ENCODE peak calls at places on chromosomes 11 and 22, in nine cellular contexts. F is stimulated activated CD8-positive, alpha-beta memory T cell treated with anti-CD3 and anti-CD28 coated beads, Interleukin-2, amount 100 ng/mL, for 1 hour; Z is astrocyte of the cerebellum; A is nephron progenitor cell; K is activated CD4-positive, alpha-beta T cell treated with anti-CD3 and anti-CD28 coated beads, Interleukin-2, amount 50 U/mL, for 48 hours; Q is EL; H is CD4-positive, alpha-beta T cell; P is endothelial cell; M is Right ventricle myocardium superior. Y is an unnamed sample.

GRCh38 chr11:68643576-68643975 is 40.8 kb upstream of the GAL start:
- DNase-seq in F (no peak), P (no peak), A (no peak), K (no peak), Z (no peak), M (peak; percentile 26), H (no peak), Q (no peak), Y (no peak)

GRCh38 chr22:50506611-50507420 is 686 bp downstream of the LMF2 start:
- DNase-seq in F (no peak), M (peak; percentile 67), Z (no peak), P (no peak), Q (no peak), K (peak; percentile 27), A (no peak), H (no peak), Y (no peak)

GRCh38 chr22:23221351-23221804 is 41.1 kb downstream of the BCR start:
- DNase-seq in K (no peak), Z (no peak), P (no peak), H (no peak), Q (no peak), F (no peak), A (no peak), M (no peak), Y (no peak)

GRCh38 chr11:65078151-65078550 is 5.7 kb downstream of the CDCA5 start:
- DNase-seq in K (peak; percentile 76), P (peak; percentile 65), F (peak; percentile 32), Q (peak; percentile 29), H (peak; percentile 71), Z (no peak), A (peak; percentile 66), M (peak; percentile 60), Y (no peak)

GRCh38 chr22:19134176-19134831 is 3.2 kb downstream of the TSSK2 start:
- DNase-seq in P (no peak), Z (no peak), K (no peak), M (no peak), Q (no peak), F (no peak), H (no peak), A (no peak), Y (no peak)

GRCh38 chr22:27452245-27452644 is 349.3 kb downstream of the MN1 start:
- DNase-seq in H (no peak), Q (no peak), F (no peak), P (no peak), Z (no peak), K (no peak), M (no peak), A (no peak), Y (no peak)

GRCh38 chr22:23691748-23692423 is 1.1 kb downstream of the RGL4 start:
- DNase-seq in P (no peak), M (no peak), Z (no peak), A (no peak), H (no peak), Q (no peak), K (no peak), F (no peak), Y (no peak)

GRCh38 chr11:72456651-72457050 is 22.3 kb upstream of the CLPB start:
- DNase-seq in Q (no peak), H (no peak), K (no peak), M (no peak), P (no peak), A (no peak), Z (no peak), F (no peak), Y (no peak)

GRCh38 chr22:49685686-49686085 is 142.0 kb downstream of the BRD1 start:
- DNase-seq in H (no peak), P (no peak), K (no peak), Q (no peak), F (no peak), Z (no peak), M (no peak), A (no peak), Y (no peak)

GRCh38 chr11:72981067-72981466 is 161.1 kb downstream of the FCHSD2 start:
- DNase-seq in M (no peak), Q (no peak), H (no peak), F (no peak), Z (no peak), A (no peak), K (no peak), P (no peak), Y (no peak)

GRCh38 chr11:102304686-102305085 is 12.6 kb upstream of the BIRC3 start:
- DNase-seq in Z (no peak), Q (no peak), A (no peak), K (no peak), P (no peak), F (no peak), H (no peak), M (no peak), Y (no peak)

GRCh38 chr22:30310881-30311771 is 15.6 kb downstream of the TBC1D10A start:
- DNase-seq in K (no peak), Z (peak; percentile 50), Q (peak; percentile 57), F (no peak), M (peak; percentile 86), H (no peak), A (no peak), P (no peak), Y (no peak)

GRCh38 chr22:17779286-17780115 is 5.2 kb upstream of the BID start:
- DNase-seq in A (no peak), P (no peak), F (no peak), K (no peak), H (no peak), Q (no peak), Z (no peak), M (no peak), Y (no peak)

GRCh38 chr22:30043181-30043580 is 37.1 kb upstream of the HORMAD2 start:
- DNase-seq in M (no peak), Z (no peak), A (no peak), Q (no peak), H (no peak), K (no peak), F (no peak), P (no peak), Y (peak; percentile 43)

GRCh38 chr11:101907826-101908225 is 7.0 kb upstream of the CEP126 start:
- DNase-seq in Q (no peak), Z (no peak), H (no peak), F (no peak), P (no peak), A (no peak), K (no peak), M (no peak), Y (no peak)

GRCh38 chr11:12418019-12418611 is 40.7 kb downstream of the PARVA start:
- DNase-seq in A (no peak), P (no peak), M (no peak), H (no peak), Q (peak; percentile 97), F (no peak), Z (no peak), K (no peak), Y (no peak)

GRCh38 chr11:66335531-66336233 is 552 bp downstream of the RIN1 start:
- DNase-seq in A (peak; percentile 59), P (peak; percentile 50), H (no peak), Q (peak; percentile 75), Z (no peak), K (no peak), F (no peak), M (no peak), Y (no peak)

GRCh38 chr11:45593992-45594391 is 71.4 kb downstream of the CHST1 start:
- DNase-seq in Z (no peak), P (no peak), K (no peak), F (no peak), M (no peak), H (no peak), Q (no peak), A (no peak), Y (no peak)

GRCh38 chr22:45952553-45952952 is 24.4 kb downstream of the WNT7B start:
- DNase-seq in A (no peak), Q (no peak), Z (no peak), M (no peak), P (no peak), F (no peak), K (no peak), H (no peak), Y (no peak)

GRCh38 chr11:22539851-22540376 is 85.7 kb downstream of the FANCF start:
- DNase-seq in P (no peak), H (no peak), Z (peak; percentile 18), A (no peak), Q (no peak), F (no peak), M (no peak), K (no peak), Y (no peak)

GRCh38 chr11:15109602-15110001 is 5.1 kb upstream of the INSC start:
- DNase-seq in F (no peak), Z (no peak), Q (no peak), P (no peak), K (no peak), M (no peak), A (no peak), H (no peak), Y (no peak)

GRCh38 chr11:95596011-95596489 is 193.5 kb downstream of the FAM76B start:
- DNase-seq in F (no peak), M (no peak), K (no peak), A (no peak), Z (no peak), H (no peak), P (no peak), Q (no peak), Y (no peak)

GRCh38 chr11:14499560-14500180 is at the start of gene COPB1:
- DNase-seq in P (peak; percentile 87), F (peak; percentile 80), Q (peak; percentile 93), A (peak; percentile 88), M (peak; percentile 96), K (peak; percentile 94), Z (peak; percentile 84), H (peak; percentile 89), Y (peak; percentile 90)

GRCh38 chr11:83159901-83160865 is 3.3 kb downstream of the PCF11 start:
- DNase-seq in Q (peak; percentile 59), A (no peak), H (no peak), F (no peak), P (no peak), Z (peak; percentile 3), K (no peak), M (no peak), Y (no peak)

GRCh38 chr11:86138958-86139357 is 70.1 kb upstream of the PICALM start:
- DNase-seq in P (no peak), H (no peak), K (peak; percentile 26), Q (peak; percentile 66), M (no peak), F (peak; percentile 15), Z (no peak), A (no peak), Y (no peak)

Y was measured in NCI-H2081.